ENCODE peak calls at places on chromosomes 6 and 20, in ten cellular contexts. One of them, this sample, is unnamed.

GRCh38 chr6:150233797-150234399 is 91.1 kb downstream of the PPP1R14C start:
- DNase-seq in left lung: no peak
- DNase-seq in colonic mucosa: no peak
- DNase-seq in ovary: no peak
- DNase-seq in lower leg skin: no peak
- DNase-seq in hepatocyte: no peak
- DNase-seq in AG04450: no peak
- DNase-seq in nephron progenitor cell: no peak
- DNase-seq in K562: no peak
- DNase-seq in body of pancreas: no peak
- DNase-seq in this sample: no peak

GRCh38 chr20:6074145-6074561 is 20.3 kb upstream of the LRRN4 start:
- DNase-seq in left lung: no peak
- DNase-seq in colonic mucosa: no peak
- DNase-seq in ovary: no peak
- DNase-seq in lower leg skin: peak; percentile 56
- DNase-seq in hepatocyte: peak; percentile 49
- DNase-seq in AG04450: no peak
- DNase-seq in nephron progenitor cell: no peak
- DNase-seq in K562: no peak
- DNase-seq in body of pancreas: no peak
- DNase-seq in this sample: no peak

GRCh38 chr6:167757291-167757690 is 69.4 kb upstream of the AFDN start:
- DNase-seq in left lung: no peak
- DNase-seq in colonic mucosa: no peak
- DNase-seq in ovary: no peak
- DNase-seq in lower leg skin: no peak
- DNase-seq in hepatocyte: no peak
- DNase-seq in AG04450: no peak
- DNase-seq in nephron progenitor cell: no peak
- DNase-seq in K562: no peak
- DNase-seq in body of pancreas: no peak
- DNase-seq in this sample: no peak

GRCh38 chr20:14445310-14445709 is 107.9 kb upstream of the FLRT3 start:
- DNase-seq in left lung: no peak
- DNase-seq in colonic mucosa: no peak
- DNase-seq in ovary: no peak
- DNase-seq in lower leg skin: no peak
- DNase-seq in hepatocyte: no peak
- DNase-seq in AG04450: peak; percentile 24
- DNase-seq in nephron progenitor cell: no peak
- DNase-seq in K562: no peak
- DNase-seq in body of pancreas: no peak
- DNase-seq in this sample: no peak

GRCh38 chr6:72002415-72002814 is 116.1 kb downstream of the RIMS1 start:
- DNase-seq in left lung: peak; percentile 10
- DNase-seq in colonic mucosa: no peak
- DNase-seq in ovary: no peak
- DNase-seq in lower leg skin: no peak
- DNase-seq in hepatocyte: no peak
- DNase-seq in AG04450: no peak
- DNase-seq in nephron progenitor cell: no peak
- DNase-seq in K562: no peak
- DNase-seq in body of pancreas: no peak
- DNase-seq in this sample: no peak

GRCh38 chr6:138099832-138100231 is 7.4 kb downstream of the PERP start:
- DNase-seq in left lung: no peak
- DNase-seq in colonic mucosa: no peak
- DNase-seq in ovary: no peak
- DNase-seq in lower leg skin: no peak
- DNase-seq in hepatocyte: peak; percentile 34
- DNase-seq in AG04450: peak; percentile 20
- DNase-seq in nephron progenitor cell: no peak
- DNase-seq in K562: no peak
- DNase-seq in body of pancreas: no peak
- DNase-seq in this sample: no peak

GRCh38 chr6:36809933-36810844 is 29.1 kb downstream of the CPNE5 start:
- DNase-seq in left lung: no peak
- DNase-seq in colonic mucosa: no peak
- DNase-seq in ovary: no peak
- DNase-seq in lower leg skin: no peak
- DNase-seq in hepatocyte: no peak
- DNase-seq in AG04450: no peak
- DNase-seq in nephron progenitor cell: no peak
- DNase-seq in K562: no peak
- DNase-seq in body of pancreas: no peak
- DNase-seq in this sample: no peak

GRCh38 chr6:70241031-70241430 is 61.9 kb downstream of the COL9A1 start:
- DNase-seq in left lung: no peak
- DNase-seq in colonic mucosa: peak; percentile 35
- DNase-seq in ovary: no peak
- DNase-seq in lower leg skin: no peak
- DNase-seq in hepatocyte: no peak
- DNase-seq in AG04450: no peak
- DNase-seq in nephron progenitor cell: no peak
- DNase-seq in K562: no peak
- DNase-seq in body of pancreas: no peak
- DNase-seq in this sample: no peak

GRCh38 chr20:6595704-6596103 is 171.8 kb upstream of the BMP2 start:
- DNase-seq in left lung: no peak
- DNase-seq in colonic mucosa: no peak
- DNase-seq in ovary: no peak
- DNase-seq in lower leg skin: no peak
- DNase-seq in hepatocyte: no peak
- DNase-seq in AG04450: no peak
- DNase-seq in nephron progenitor cell: no peak
- DNase-seq in K562: no peak
- DNase-seq in body of pancreas: no peak
- DNase-seq in this sample: no peak

GRCh38 chr6:2818593-2818992 is 23.1 kb downstream of the SERPINB1 start:
- DNase-seq in left lung: no peak
- DNase-seq in colonic mucosa: peak; percentile 28
- DNase-seq in ovary: no peak
- DNase-seq in lower leg skin: no peak
- DNase-seq in hepatocyte: no peak
- DNase-seq in AG04450: no peak
- DNase-seq in nephron progenitor cell: no peak
- DNase-seq in K562: no peak
- DNase-seq in body of pancreas: peak; percentile 44
- DNase-seq in this sample: no peak

GRCh38 chr6:17656644-17657043 is 50.1 kb downstream of the NUP153 start:
- DNase-seq in left lung: no peak
- DNase-seq in colonic mucosa: no peak
- DNase-seq in ovary: no peak
- DNase-seq in lower leg skin: no peak
- DNase-seq in hepatocyte: no peak
- DNase-seq in AG04450: no peak
- DNase-seq in nephron progenitor cell: no peak
- DNase-seq in K562: no peak
- DNase-seq in body of pancreas: no peak
- DNase-seq in this sample: no peak

GRCh38 chr20:23129256-23129655 is 43.1 kb upstream of the CD93 start:
- DNase-seq in left lung: no peak
- DNase-seq in colonic mucosa: no peak
- DNase-seq in ovary: no peak
- DNase-seq in lower leg skin: no peak
- DNase-seq in hepatocyte: no peak
- DNase-seq in AG04450: no peak
- DNase-seq in nephron progenitor cell: no peak
- DNase-seq in K562: no peak
- DNase-seq in body of pancreas: no peak
- DNase-seq in this sample: no peak

GRCh38 chr6:2971420-2972218 is at the start of gene SERPINB6:
- DNase-seq in left lung: peak; percentile 93
- DNase-seq in colonic mucosa: peak; percentile 89
- DNase-seq in ovary: peak; percentile 92
- DNase-seq in lower leg skin: peak; percentile 96
- DNase-seq in hepatocyte: peak; percentile 79
- DNase-seq in AG04450: no peak
- DNase-seq in nephron progenitor cell: peak; percentile 75
- DNase-seq in K562: peak; percentile 90
- DNase-seq in body of pancreas: peak; percentile 84
- DNase-seq in this sample: peak; percentile 64

GRCh38 chr6:43853066-43853650 is 83.1 kb downstream of the VEGFA start:
- DNase-seq in left lung: no peak
- DNase-seq in colonic mucosa: no peak
- DNase-seq in ovary: no peak
- DNase-seq in lower leg skin: no peak
- DNase-seq in hepatocyte: no peak
- DNase-seq in AG04450: no peak
- DNase-seq in nephron progenitor cell: no peak
- DNase-seq in K562: no peak
- DNase-seq in body of pancreas: no peak
- DNase-seq in this sample: no peak

GRCh38 chr6:19845271-19846046 is 8.3 kb downstream of the ID4 start:
- DNase-seq in left lung: no peak
- DNase-seq in colonic mucosa: no peak
- DNase-seq in ovary: no peak
- DNase-seq in lower leg skin: no peak
- DNase-seq in hepatocyte: peak; percentile 41
- DNase-seq in AG04450: no peak
- DNase-seq in nephron progenitor cell: no peak
- DNase-seq in K562: no peak
- DNase-seq in body of pancreas: no peak
- DNase-seq in this sample: no peak

GRCh38 chr6:31252625-31253024 is 19.3 kb downstream of the HLA-C start:
- DNase-seq in left lung: no peak
- DNase-seq in colonic mucosa: no peak
- DNase-seq in ovary: no peak
- DNase-seq in lower leg skin: no peak
- DNase-seq in hepatocyte: no peak
- DNase-seq in AG04450: no peak
- DNase-seq in nephron progenitor cell: no peak
- DNase-seq in K562: no peak
- DNase-seq in body of pancreas: no peak
- DNase-seq in this sample: no peak
- TF ChIP-seq CTCF in left lung: no peak
- TF ChIP-seq CTCF in colonic mucosa: no peak
- TF ChIP-seq CTCF in ovary: no peak
- TF ChIP-seq CTCF in lower leg skin: no peak
- TF ChIP-seq CTCF in hepatocyte: no peak
- TF ChIP-seq CTCF in AG04450: no peak
- TF ChIP-seq CTCF in nephron progenitor cell: no peak
- TF ChIP-seq CTCF in K562: no peak
- TF ChIP-seq CTCF in body of pancreas: no peak
- TF ChIP-seq CTCF in this sample: no peak

DNA sequence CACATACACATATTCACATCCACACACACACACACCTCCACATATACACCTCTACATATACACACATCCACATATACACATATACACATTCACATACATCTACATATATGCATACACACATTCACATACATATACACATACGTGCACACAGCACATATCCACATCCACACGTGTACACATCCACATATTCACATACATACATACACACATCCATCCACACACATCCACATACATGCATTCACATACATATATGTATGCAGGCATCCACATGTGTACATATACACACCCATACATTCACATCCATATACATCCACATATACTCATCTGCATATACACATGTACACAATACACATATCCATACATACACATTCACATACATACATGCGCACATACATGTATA is 25.6 kb upstream of the NKX2-2 start:
- DNase-seq in left lung: no peak
- DNase-seq in colonic mucosa: no peak
- DNase-seq in ovary: no peak
- DNase-seq in lower leg skin: no peak
- DNase-seq in hepatocyte: no peak
- DNase-seq in AG04450: no peak
- DNase-seq in nephron progenitor cell: no peak
- DNase-seq in K562: no peak
- DNase-seq in body of pancreas: no peak
- DNase-seq in this sample: no peak
- TF ChIP-seq CTCF in left lung: no peak
- TF ChIP-seq CTCF in colonic mucosa: no peak
- TF ChIP-seq CTCF in ovary: no peak
- TF ChIP-seq CTCF in lower leg skin: no peak
- TF ChIP-seq CTCF in hepatocyte: no peak
- TF ChIP-seq CTCF in AG04450: no peak
- TF ChIP-seq CTCF in nephron progenitor cell: no peak
- TF ChIP-seq CTCF in K562: no peak
- TF ChIP-seq CTCF in body of pancreas: no peak
- TF ChIP-seq CTCF in this sample: no peak

DNA sequence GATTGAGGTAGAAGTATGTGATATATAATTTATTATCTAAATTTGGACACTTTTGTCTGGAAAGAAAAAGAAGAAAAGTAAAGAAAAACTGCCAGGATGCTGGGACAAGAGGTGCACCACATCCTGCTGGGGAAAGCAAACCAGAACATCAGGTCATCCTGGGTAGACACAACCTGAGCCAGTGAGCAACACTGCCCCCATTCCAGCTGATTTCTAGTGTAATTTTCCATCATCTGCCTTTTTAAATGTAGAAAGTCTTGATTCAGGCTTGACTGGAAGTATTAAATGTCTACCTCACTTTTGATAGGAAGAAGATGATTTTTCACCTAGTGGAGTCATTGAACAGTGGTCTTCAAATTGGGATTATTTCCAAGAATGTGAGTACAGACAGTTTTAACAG is 1164.5 kb upstream of the CITED2 start:
- DNase-seq in left lung: no peak
- DNase-seq in colonic mucosa: no peak
- DNase-seq in ovary: no peak
- DNase-seq in lower leg skin: no peak
- DNase-seq in hepatocyte: no peak
- DNase-seq in AG04450: no peak
- DNase-seq in nephron progenitor cell: no peak
- DNase-seq in K562: no peak
- DNase-seq in body of pancreas: no peak
- DNase-seq in this sample: no peak
- TF ChIP-seq CTCF in left lung: no peak
- TF ChIP-seq CTCF in colonic mucosa: no peak
- TF ChIP-seq CTCF in ovary: no peak
- TF ChIP-seq CTCF in lower leg skin: no peak
- TF ChIP-seq CTCF in hepatocyte: no peak
- TF ChIP-seq CTCF in AG04450: no peak
- TF ChIP-seq CTCF in nephron progenitor cell: no peak
- TF ChIP-seq CTCF in K562: no peak
- TF ChIP-seq CTCF in body of pancreas: no peak
- TF ChIP-seq CTCF in this sample: no peak

DNA sequence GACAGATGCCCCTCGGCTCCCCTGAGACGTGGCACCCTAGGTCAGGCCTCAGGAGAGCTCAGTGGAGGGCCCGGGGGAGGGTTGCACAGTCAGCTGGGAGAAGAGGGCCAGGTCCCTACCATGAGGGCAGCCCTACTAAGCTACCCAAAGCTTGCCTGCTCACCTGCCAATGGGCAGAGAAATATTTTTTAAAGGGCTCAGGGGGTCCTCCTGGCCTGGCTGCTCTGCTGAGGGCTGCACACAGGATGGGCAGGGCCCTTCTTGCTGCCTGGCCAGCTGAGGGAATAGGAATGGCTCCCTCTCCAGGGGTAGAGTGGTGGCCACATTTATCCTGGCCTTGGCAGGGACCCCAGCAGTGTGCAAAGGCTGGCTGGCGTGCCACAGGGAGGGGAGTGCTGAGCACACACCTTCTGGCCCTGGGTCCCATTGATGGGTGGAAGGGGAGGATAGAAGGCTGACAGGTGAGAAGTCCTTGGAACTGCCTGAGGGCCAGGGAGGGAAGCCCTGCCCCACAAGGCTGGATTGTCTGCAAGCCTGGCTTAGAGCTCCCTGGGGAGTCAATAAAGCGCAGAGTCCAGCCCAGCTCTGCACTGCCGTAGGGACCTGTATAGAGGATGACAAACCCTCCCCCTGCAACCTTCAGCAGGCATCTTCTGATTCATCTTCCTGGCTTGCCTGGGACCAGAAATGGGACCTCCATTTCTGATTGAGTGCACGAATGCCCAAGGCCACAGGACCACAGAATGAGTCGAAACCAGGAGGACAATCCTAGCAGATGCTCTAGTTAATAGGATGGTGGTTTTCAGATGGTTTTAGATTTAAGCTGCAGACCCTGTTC is 62.1 kb downstream of the NOL4L start:
- DNase-seq in left lung: peak; percentile 52
- DNase-seq in colonic mucosa: no peak
- DNase-seq in ovary: no peak
- DNase-seq in lower leg skin: no peak
- DNase-seq in hepatocyte: no peak
- DNase-seq in AG04450: no peak
- DNase-seq in nephron progenitor cell: no peak
- DNase-seq in K562: no peak
- DNase-seq in body of pancreas: no peak
- DNase-seq in this sample: no peak
- TF ChIP-seq CTCF in left lung: no peak
- TF ChIP-seq CTCF in colonic mucosa: no peak
- TF ChIP-seq CTCF in ovary: no peak
- TF ChIP-seq CTCF in lower leg skin: no peak
- TF ChIP-seq CTCF in hepatocyte: no peak
- TF ChIP-seq CTCF in AG04450: no peak
- TF ChIP-seq CTCF in nephron progenitor cell: no peak
- TF ChIP-seq CTCF in K562: no peak
- TF ChIP-seq CTCF in body of pancreas: no peak
- TF ChIP-seq CTCF in this sample: no peak

This sample was measured in omental fat pad.